ENCODE peak calls at places on chromosomes 1 and 21, in six cellular contexts. P is kidney epithelial cell, M is left ventricle myocardium inferior, J is cardiac muscle cell, F is fibroblast of lung, D is fibroblast of pulmonary artery. B is an unnamed sample.

GRCh38 chr1:14027099-14027498 is 327.1 kb downstream of the PRDM2 start:
- DNase-seq in P (no peak), M (no peak), J (no peak), F (no peak), D (no peak), B (no peak)

GRCh38 chr1:40708750-40709099 is 17.2 kb downstream of the NFYC start:
- DNase-seq in P (peak; percentile 74), M (no peak), J (peak; percentile 87), F (peak; percentile 91), D (peak; percentile 93), B (peak; percentile 91)

GRCh38 chr1:42943166-42943565 is 15.5 kb downstream of the SLC2A1 start:
- DNase-seq in P (no peak), M (peak; percentile 50), J (no peak), F (peak; percentile 80), D (no peak), B (no peak)

GRCh38 chr1:84412316-84412942 is 14.1 kb downstream of the DNASE2B start:
- DNase-seq in P (no peak), M (no peak), J (no peak), F (peak; percentile 87), D (peak; percentile 81), B (peak; percentile 37)

GRCh38 chr1:115412733-115413132 is 74.7 kb upstream of the NGF start:
- DNase-seq in P (no peak), M (no peak), J (no peak), F (no peak), D (no peak), B (no peak)

GRCh38 chr1:87450615-87451209 is 122.0 kb downstream of the LMO4 start:
- DNase-seq in P (no peak), M (no peak), J (no peak), F (no peak), D (no peak), B (peak; percentile 17)

GRCh38 chr1:15994590-15995351 is 9.3 kb upstream of the SRARP start:
- DNase-seq in P (no peak), M (peak; percentile 63), J (peak; percentile 60), F (peak; percentile 47), D (peak; percentile 78), B (peak; percentile 73)

GRCh38 chr1:14997646-14998276 is 155.8 kb upstream of the TMEM51 start:
- DNase-seq in P (no peak), M (no peak), J (no peak), F (no peak), D (no peak), B (peak; percentile 20)

GRCh38 chr1:152244576-152244975 is 20.6 kb upstream of the HRNR start:
- DNase-seq in P (no peak), M (no peak), J (no peak), F (peak; percentile 43), D (no peak), B (no peak)

GRCh38 chr1:110875216-110875731 is 2.3 kb downstream of the CD53 start:
- DNase-seq in P (no peak), M (no peak), J (no peak), F (no peak), D (no peak), B (no peak)

GRCh38 chr1:238582816-238583215 is 692.1 kb upstream of the ZP4 start:
- DNase-seq in P (no peak), M (no peak), J (no peak), F (peak; percentile 20), D (no peak), B (no peak)

GRCh38 chr1:46246548-46247432 is 773 bp upstream of the RAD54L start:
- DNase-seq in P (no peak), M (peak; percentile 44), J (no peak), F (peak; percentile 68), D (peak; percentile 46), B (peak; percentile 51)

GRCh38 chr1:152089014-152089674 is at the start of gene TCHHL1:
- DNase-seq in P (no peak), M (no peak), J (no peak), F (no peak), D (no peak), B (no peak)

GRCh38 chr21:33126569-33126968 is 56.6 kb downstream of the OLIG1 start:
- DNase-seq in P (no peak), M (no peak), J (no peak), F (no peak), D (no peak), B (no peak)

GRCh38 chr1:69258842-69259241 is 308.9 kb upstream of the LRRC7 start:
- DNase-seq in P (no peak), M (no peak), J (no peak), F (no peak), D (no peak), B (no peak)

GRCh38 chr1:246091477-246091876 is 415.6 kb downstream of the SMYD3 start:
- DNase-seq in P (no peak), M (no peak), J (no peak), F (peak; percentile 46), D (no peak), B (no peak)

GRCh38 chr1:41917051-41917530 is 1.6 kb downstream of the HIVEP3 start:
- DNase-seq in P (no peak), M (no peak), J (no peak), F (no peak), D (no peak), B (no peak)

GRCh38 chr21:36700961-36701911 is 2.3 kb downstream of the SIM2 start:
- DNase-seq in P (no peak), M (no peak), J (peak; percentile 41), F (no peak), D (no peak), B (no peak)

GRCh38 chr1:37318490-37318889 is 155.9 kb upstream of the ZC3H12A start:
- DNase-seq in P (no peak), M (no peak), J (no peak), F (no peak), D (no peak), B (no peak)

GRCh38 chr1:175493999-175494336 is 249.4 kb downstream of the TNR start:
- DNase-seq in P (no peak), M (no peak), J (no peak), F (no peak), D (no peak), B (no peak)

GRCh38 chr21:41143596-41144325 is 24.2 kb upstream of the BACE2 start:
- DNase-seq in P (no peak), M (no peak), J (no peak), F (no peak), D (no peak), B (no peak)

GRCh38 chr1:248788327-248788726 is 32.8 kb upstream of the LYPD8 start:
- DNase-seq in P (no peak), M (no peak), J (no peak), F (no peak), D (no peak), B (no peak)

GRCh38 chr1:248783367-248783766 is 27.8 kb upstream of the LYPD8 start:
- DNase-seq in P (no peak), M (no peak), J (no peak), F (no peak), D (no peak), B (no peak)

GRCh38 chr1:248782311-248782887 is 26.8 kb upstream of the LYPD8 start:
- DNase-seq in P (no peak), M (no peak), J (no peak), F (no peak), D (no peak), B (no peak)

GRCh38 chr1:248787430-248787829 is 31.9 kb upstream of the LYPD8 start:
- DNase-seq in P (no peak), M (no peak), J (no peak), F (no peak), D (no peak), B (no peak)

GRCh38 chr1:248786106-248786665 is 30.6 kb upstream of the LYPD8 start:
- DNase-seq in P (no peak), M (no peak), J (no peak), F (no peak), D (no peak), B (no peak)
- H3K4me3 ChIP-seq in P (no peak overlapping the region), M (no peak overlapping the region), J (no peak overlapping the region), F (no peak overlapping the region), D (no peak overlapping the region), B (no peak overlapping the region)

GRCh38 chr1:66436378-66437135 is 97.4 kb upstream of the SGIP1 start:
- DNase-seq in P (peak; percentile 62), M (no peak), J (no peak), F (peak; percentile 86), D (peak; percentile 69), B (peak; percentile 65)
- TF ChIP-seq CTCF in P (peak; percentile 53), M (peak; percentile 49), J (peak; percentile 51), F (no peak), D (peak; percentile 61), B (peak; percentile 58)

GRCh38 chr1:204286323-204286714 is 72.5 kb upstream of the GOLT1A start:
- DNase-seq in P (no peak), M (no peak), J (no peak), F (no peak), D (no peak), B (no peak)

GRCh38 chr1:204288061-204288588 is 71.6 kb downstream of the PLEKHA6 start:
- DNase-seq in P (peak; percentile 63), M (peak; percentile 75), J (peak; percentile 69), F (peak; percentile 11), D (peak; percentile 52), B (peak; percentile 33)

GRCh38 chr1:204286841-204287387 is 72.8 kb downstream of the PLEKHA6 start:
- DNase-seq in P (no peak), M (no peak), J (peak; percentile 51), F (no peak), D (peak; percentile 22), B (peak; percentile 58)

GRCh38 chr1:204285438-204286322 is 71.9 kb upstream of the GOLT1A start:
- DNase-seq in P (no peak), M (no peak), J (no peak), F (no peak), D (no peak), B (no peak)

DNA sequence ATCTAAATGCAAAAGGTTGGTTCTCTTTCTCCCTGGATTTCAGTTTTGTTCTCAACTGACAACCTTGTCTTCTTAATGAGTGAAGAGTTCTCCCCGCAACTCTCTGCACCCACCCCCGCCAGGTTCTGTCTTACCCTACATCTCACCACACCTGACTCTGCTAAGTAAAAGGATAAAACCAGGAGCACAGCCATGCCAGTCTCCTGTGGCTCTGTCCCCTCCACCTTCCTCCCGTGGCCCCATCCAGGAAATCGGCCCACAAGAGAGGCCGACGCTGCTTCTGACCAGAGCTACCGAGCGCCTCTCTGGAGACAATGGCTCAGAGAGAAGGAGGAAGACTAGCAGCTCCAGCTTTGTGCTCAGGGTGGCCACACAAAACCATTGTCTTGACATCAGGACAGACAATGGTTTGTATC is 72.3 kb downstream of the PLEKHA6 start:
- DNase-seq in P (no peak), M (no peak), J (no peak), F (no peak), D (no peak), B (no peak)
- H3K4me3 ChIP-seq in P (peak overlapping the region; percentile 26), M (peak overlapping the region; percentile 61), J (peak overlapping the region; percentile 21), F (no peak overlapping the region), D (no peak overlapping the region), B (no peak overlapping the region)

GRCh38 chr21:45095505-45095904 is 21.1 kb downstream of the ADARB1 start:
- DNase-seq in P (no peak), M (no peak), J (no peak), F (no peak), D (no peak), B (no peak)

GRCh38 chr21:45096216-45096615 is 21.8 kb downstream of the ADARB1 start:
- DNase-seq in P (no peak), M (no peak), J (no peak), F (no peak), D (no peak), B (no peak)

GRCh38 chr21:45100866-45101265 is 26.5 kb downstream of the ADARB1 start:
- DNase-seq in P (no peak), M (no peak), J (no peak), F (no peak), D (no peak), B (no peak)

GRCh38 chr21:45097827-45098387 is 23.5 kb downstream of the ADARB1 start:
- DNase-seq in P (no peak), M (no peak), J (no peak), F (no peak), D (no peak), B (no peak)

GRCh38 chr21:45098867-45099266 is 24.5 kb downstream of the ADARB1 start:
- DNase-seq in P (no peak), M (no peak), J (peak; percentile 48), F (no peak), D (peak; percentile 36), B (peak; percentile 18)
- TF ChIP-seq CTCF in P (peak; percentile 51), M (peak; percentile 58), J (peak; percentile 43), F (peak; percentile 29), D (peak; percentile 53), B (peak; percentile 46)

B was measured in fibroblast of villous mesenchyme.